ENCODE peak calls at places on chromosomes 1 and 21, in seven cellular contexts. V, Q, M, W, J, N and D are unnamed samples.

GRCh38 chr1:17668638-17669175 is 86.4 kb upstream of the ACTL8 start:
- DNase-seq in Q (no peak), W (no peak), M (no peak), J (no peak), V (no peak), N (no peak), D (peak; percentile 27)

GRCh38 chr1:186620951-186621350 is 59.3 kb downstream of the PTGS2 start:
- DNase-seq in Q (peak; percentile 97), W (no peak), J (no peak), M (peak; percentile 27), N (peak; percentile 81), V (no peak), D (no peak)

GRCh38 chr1:159076753-159077656 is at the start of gene AIM2:
- DNase-seq in Q (peak; percentile 87), W (no peak), M (peak; percentile 55), N (peak; percentile 96), J (no peak), V (no peak), D (no peak)

GRCh38 chr1:19361231-19362147 is 49.4 kb downstream of the SLC66A1 start:
- DNase-seq in N (no peak), Q (peak; percentile 72), W (no peak), V (no peak), J (no peak), M (peak; percentile 77), D (no peak)

GRCh38 chr1:107232421-107232820 is 91.6 kb downstream of the NTNG1 start:
- DNase-seq in N (no peak), Q (no peak), J (no peak), M (no peak), V (no peak), W (no peak), D (no peak)

GRCh38 chr1:199197695-199198094 is 558.9 kb downstream of the PTPRC start:
- DNase-seq in Q (no peak), V (no peak), W (no peak), J (no peak), M (no peak), N (no peak), D (no peak)

GRCh38 chr1:71081697-71082080 is 854 bp upstream of the ZRANB2 start:
- DNase-seq in Q (no peak), W (peak; percentile 11), N (no peak), V (no peak), J (peak; percentile 40), M (no peak), D (no peak)

GRCh38 chr1:244049142-244049968 is 1.7 kb upstream of the ZBTB18 start:
- DNase-seq in N (peak; percentile 37), V (no peak), Q (peak; percentile 60), M (peak; percentile 38), J (peak; percentile 61), W (peak; percentile 76), D (peak; percentile 83)

GRCh38 chr1:189131576-189131975 is 1346.1 kb downstream of the BRINP3 start:
- DNase-seq in Q (no peak), W (no peak), M (peak; percentile 6), N (no peak), J (no peak), V (no peak), D (no peak)

GRCh38 chr1:92843429-92844352 is 11.9 kb downstream of the RPL5 start:
- DNase-seq in Q (no peak), N (no peak), W (no peak), M (no peak), J (no peak), V (no peak), D (no peak)

GRCh38 chr21:36395353-36396111 is 10.3 kb downstream of the CHAF1B start:
- DNase-seq in M (no peak), J (no peak), Q (no peak), N (no peak), W (no peak), V (no peak), D (no peak)

GRCh38 chr1:8825985-8826481 is 8.6 kb upstream of the RERE start:
- DNase-seq in N (no peak), M (peak; percentile 90), W (no peak), V (no peak), Q (peak; percentile 98), J (no peak), D (no peak)

GRCh38 chr1:116138277-116138792 is 27.1 kb downstream of the MAB21L3 start:
- DNase-seq in N (no peak), V (no peak), M (no peak), J (no peak), Q (no peak), W (no peak), D (no peak)

GRCh38 chr1:205204552-205204951 is 7.0 kb downstream of the DSTYK start:
- DNase-seq in V (no peak), Q (peak; percentile 48), W (no peak), N (no peak), J (no peak), M (no peak), D (no peak)

GRCh38 chr1:4394366-4394765 is 260.0 kb upstream of the AJAP1 start:
- DNase-seq in J (no peak), W (no peak), Q (no peak), V (no peak), M (no peak), N (no peak), D (no peak)

GRCh38 chr1:153883223-153883622 is 39.5 kb downstream of the GATAD2B start:
- DNase-seq in Q (no peak), N (no peak), J (no peak), M (no peak), V (no peak), W (no peak), D (no peak)

GRCh38 chr1:172345077-172345476 is 75.4 kb upstream of the C1orf105 start:
- DNase-seq in M (no peak), W (no peak), Q (no peak), J (no peak), V (no peak), N (peak; percentile 59), D (no peak)

GRCh38 chr21:21860888-21861287 is 862.7 kb downstream of the NCAM2 start:
- DNase-seq in M (peak; percentile 12), W (no peak), Q (peak; percentile 13), J (no peak), V (no peak), N (no peak), D (no peak)

GRCh38 chr1:155223017-155223416 is 14.5 kb downstream of the MTX1 start:
- DNase-seq in V (no peak), N (no peak), W (no peak), J (no peak), Q (no peak), M (no peak), D (no peak)

GRCh38 chr1:169484107-169484506 is 1.6 kb downstream of the SLC19A2 start:
- DNase-seq in V (no peak), W (no peak), Q (peak; percentile 42), M (peak; percentile 55), J (peak; percentile 35), N (no peak), D (no peak)

GRCh38 chr1:224897928-224898327 is 31.5 kb upstream of the DNAH14 start:
- DNase-seq in Q (no peak), M (no peak), V (no peak), W (no peak), N (no peak), J (no peak), D (no peak)

GRCh38 chr1:153346067-153346723 is 2.4 kb downstream of the PGLYRP4 start:
- DNase-seq in M (no peak), Q (no peak), V (no peak), N (no peak), W (no peak), J (no peak), D (no peak)

GRCh38 chr1:3169621-3170356 is 100.8 kb downstream of the PRDM16 start:
- DNase-seq in W (no peak), J (no peak), V (no peak), Q (no peak), N (no peak), M (no peak), D (peak; percentile 55)

GRCh38 chr1:915295-916172 is 8.2 kb upstream of the SAMD11 start:
- DNase-seq in W (no peak), M (no peak), J (no peak), N (no peak), Q (no peak), V (no peak), D (no peak)

GRCh38 chr1:179612361-179612760 is 20.7 kb downstream of the TDRD5 start:
- DNase-seq in Q (no peak), W (no peak), N (peak; percentile 55), M (no peak), J (no peak), V (no peak), D (no peak)
- H2AFZ ChIP-seq in Q (no peak overlapping the region), W (no peak overlapping the region), N (no peak overlapping the region), M (no peak overlapping the region), J (no peak overlapping the region), V (no peak overlapping the region), D (no peak overlapping the region)

DNA sequence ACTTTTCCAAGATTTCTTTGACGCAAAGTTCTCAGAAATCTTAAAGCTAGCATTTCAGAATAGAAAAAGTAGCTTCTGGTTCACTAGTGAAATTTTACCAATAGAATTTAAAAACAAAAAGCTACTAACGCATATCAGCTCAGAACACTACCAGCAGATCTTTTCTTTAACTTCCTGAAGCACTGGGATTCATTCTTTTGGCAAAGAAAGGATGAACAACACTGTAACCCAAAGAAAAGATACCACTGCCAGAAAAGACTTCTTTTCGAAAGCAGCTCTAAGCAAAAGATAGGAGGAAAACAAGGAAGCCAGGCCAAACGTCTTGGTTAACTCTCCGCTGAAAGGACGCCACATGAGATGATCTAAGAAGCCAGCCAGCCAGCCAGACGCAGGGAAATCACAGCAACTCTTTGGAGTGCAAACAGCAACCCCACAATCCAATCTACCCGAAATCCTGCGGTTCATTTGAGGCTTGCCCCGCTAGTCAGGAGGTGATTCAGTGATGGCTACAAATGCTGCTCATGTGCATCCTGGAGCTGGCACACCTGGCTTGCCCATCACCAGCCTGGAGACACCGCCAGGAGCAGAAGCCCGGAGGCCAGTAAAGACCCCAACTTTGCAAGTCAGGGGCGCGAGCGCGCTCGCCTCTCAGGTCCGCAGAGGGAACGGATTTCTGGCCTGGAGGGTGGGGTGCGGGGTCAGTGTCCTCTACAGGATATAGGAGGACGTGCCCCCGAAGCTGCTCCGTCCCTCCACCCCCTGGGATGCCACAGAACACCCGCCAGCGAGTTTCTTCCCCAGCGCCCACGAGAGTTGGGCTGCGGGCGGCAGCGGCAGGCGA is 812 bp downstream of the NBPF1 start:
- DNase-seq in W (peak; percentile 94), V (no peak), J (peak; percentile 92), Q (peak; percentile 98), M (peak; percentile 90), N (peak; percentile 47), D (peak; percentile 88)
- TF ChIP-seq EZH2phosphoT487 in W (no peak), V (no peak), J (no peak), Q (no peak), M (no peak), N (no peak), D (no peak)

GRCh38 chr1:90902672-90903071 is 119.2 kb downstream of the ZNF644 start:
- DNase-seq in N (no peak), M (no peak), J (no peak), Q (no peak), V (no peak), W (no peak), D (no peak)
- TF ChIP-seq EZH2 in N (no peak), M (no peak), J (no peak), Q (no peak), V (no peak), W (no peak), D (no peak)

GRCh38 chr21:25660233-25660632 is 21.2 kb downstream of the JAM2 start:
- DNase-seq in J (no peak), V (no peak), N (no peak), W (no peak), Q (no peak), M (no peak), D (no peak)

GRCh38 chr21:25657140-25657539 is 18.1 kb downstream of the JAM2 start:
- DNase-seq in W (no peak), V (peak; percentile 0), J (no peak), N (no peak), M (peak; percentile 56), Q (no peak), D (no peak)

GRCh38 chr21:25658427-25658980 is 19.4 kb downstream of the JAM2 start:
- DNase-seq in W (no peak), N (no peak), Q (no peak), V (no peak), M (no peak), J (peak; percentile 75), D (peak; percentile 66)
- H2AFZ ChIP-seq in W (no peak overlapping the region), N (no peak overlapping the region), Q (no peak overlapping the region), V (no peak overlapping the region), M (no peak overlapping the region), J (no peak overlapping the region), D (no peak overlapping the region)